ENCODE peak calls at places on chromosomes 13 and 19, in seven cellular contexts. Z, A, S, Y, G, F and R are unnamed samples.

GRCh38 chr19:44718441-44719261 is 19.7 kb downstream of the CEACAM16 start:
- DNase-seq in Z (no peak), A (peak), S (no peak), Y (peak), G (no peak), F (no peak), R (no peak)

GRCh38 chr13:44229371-44230030 is 144.1 kb upstream of the SERP2 start:
- DNase-seq in Z (no peak), A (no peak), S (no peak), Y (no peak), G (no peak), F (no peak), R (no peak)

GRCh38 chr19:10762656-10763055 is 44.8 kb downstream of the DNM2 start:
- DNase-seq in Z (peak), A (no peak), S (no peak), Y (no peak), G (no peak), F (peak), R (no peak)

GRCh38 chr19:13764821-13765394 is 586 bp downstream of the MRI1 start:
- DNase-seq in Z (peak), A (no peak), S (peak), Y (no peak), G (no peak), F (peak), R (no peak)

GRCh38 chr19:32895384-32895783 is 25.8 kb upstream of the SLC7A9 start:
- DNase-seq in Z (no peak), A (no peak), S (no peak), Y (no peak), G (no peak), F (no peak), R (no peak)

GRCh38 chr13:49652691-49653305 is 24.5 kb downstream of the ARL11 start:
- DNase-seq in Z (no peak), A (peak), S (peak), Y (no peak), G (no peak), F (no peak), R (no peak)

GRCh38 chr19:50649433-50650391 is at the start of gene C19orf81:
- DNase-seq in Z (no peak), A (no peak), S (no peak), Y (no peak), G (no peak), F (no peak), R (no peak)

GRCh38 chr13:60788156-60788829 is 391.3 kb downstream of the TDRD3 start:
- DNase-seq in Z (no peak), A (peak), S (no peak), Y (peak), G (no peak), F (no peak), R (peak)

GRCh38 chr19:40256511-40256910 is 28.6 kb downstream of the AKT2 start:
- DNase-seq in Z (no peak), A (no peak), S (no peak), Y (no peak), G (no peak), F (no peak), R (no peak)

GRCh38 chr19:38730731-38731589 is 13.3 kb downstream of the CAPN12 start:
- DNase-seq in Z (no peak), A (no peak), S (no peak), Y (no peak), G (no peak), F (no peak), R (no peak)

GRCh38 chr19:1261863-1262686 is 7.1 kb upstream of the CIRBP start:
- DNase-seq in Z (peak), A (peak), S (no peak), Y (peak), G (no peak), F (peak), R (no peak)

GRCh38 chr13:22735381-22735995 is 445.3 kb upstream of the SGCG start:
- DNase-seq in Z (no peak), A (peak), S (no peak), Y (no peak), G (no peak), F (no peak), R (no peak)

GRCh38 chr13:55602784-55603183 is 1537.9 kb upstream of the PRR20A start:
- DNase-seq in Z (no peak), A (no peak), S (no peak), Y (no peak), G (no peak), F (no peak), R (no peak)

GRCh38 chr19:3423183-3423829 is 56.9 kb downstream of the NFIC start:
- DNase-seq in Z (no peak), A (no peak), S (no peak), Y (no peak), G (no peak), F (no peak), R (no peak)

GRCh38 chr13:50519866-50520265 is 323.6 kb downstream of the DLEU7 start:
- DNase-seq in Z (no peak), A (no peak), S (no peak), Y (no peak), G (no peak), F (no peak), R (no peak)